ENCODE peak calls at places on chromosomes 13 and 19, in six cellular contexts. Z is endothelial cell of umbilical vein, N is K562, P is NB4, L is HepG2, H is GM12878. S is an unnamed sample.

GRCh38 chr13:23500858-23501257 is 67.4 kb upstream of the SACS start:
- DNase-seq in N (no peak), L (no peak), P (no peak), H (no peak), Z (no peak), S (peak; percentile 21)

GRCh38 chr19:55540619-55541018 is 3.7 kb upstream of the SBK2 start:
- DNase-seq in P (no peak), L (no peak), Z (no peak), N (no peak), H (no peak), S (no peak)

GRCh38 chr13:80840313-80840976 is 499.5 kb upstream of the SPRY2 start:
- DNase-seq in H (no peak), P (no peak), N (no peak), L (no peak), Z (peak; percentile 59), S (no peak)

GRCh38 chr13:49657241-49657641 is 28.9 kb downstream of the ARL11 start:
- DNase-seq in Z (no peak), L (no peak), N (no peak), H (no peak), P (no peak), S (no peak)

GRCh38 chr19:54388001-54388802 is 23.5 kb upstream of the LAIR1 start:
- DNase-seq in Z (peak; percentile 26), L (no peak), H (no peak), N (no peak), P (peak; percentile 92), S (no peak)

GRCh38 chr19:46451352-46451751 is 20.0 kb downstream of the PNMA8A start:
- DNase-seq in N (no peak), H (no peak), P (no peak), L (no peak), Z (no peak), S (no peak)

GRCh38 chr13:41627425-41627824 is 170.1 kb downstream of the RGCC start:
- DNase-seq in H (no peak), P (no peak), N (no peak), Z (no peak), L (no peak), S (no peak)

GRCh38 chr13:45280751-45281634 is 60.0 kb downstream of the TPT1 start:
- DNase-seq in L (peak; percentile 47), H (no peak), Z (peak; percentile 79), N (peak; percentile 20), P (peak; percentile 68), S (peak; percentile 67)

GRCh38 chr19:4730740-4731171 is 7.1 kb upstream of the DPP9 start:
- DNase-seq in H (no peak), N (peak; percentile 70), L (no peak), Z (peak; percentile 19), P (peak; percentile 36), S (peak; percentile 31)

GRCh38 chr13:80873589-80873988 is 532.7 kb upstream of the SPRY2 start:
- DNase-seq in P (peak; percentile 66), Z (no peak), N (no peak), L (no peak), H (peak; percentile 33), S (no peak)

GRCh38 chr13:112431734-112432133 is 55.6 kb downstream of the SPACA7 start:
- DNase-seq in L (no peak), H (no peak), N (no peak), Z (no peak), P (no peak), S (no peak)

GRCh38 chr13:39317284-39317683 is 279.0 kb downstream of the NHLRC3 start:
- DNase-seq in L (no peak), P (no peak), N (no peak), H (no peak), Z (peak; percentile 18), S (no peak)

GRCh38 chr13:40789275-40790231 is at the start of gene SLC25A15:
- DNase-seq in P (peak; percentile 91), H (no peak), L (peak; percentile 67), Z (peak; percentile 82), N (peak; percentile 78), S (peak; percentile 58)

GRCh38 chr13:51632643-51633357 is 48.5 kb downstream of the WDFY2 start:
- DNase-seq in Z (no peak), P (peak; percentile 9), N (no peak), H (no peak), L (peak; percentile 77), S (no peak)

GRCh38 chr19:18433735-18434398 is 4.1 kb downstream of the ISYNA1 start:
- DNase-seq in N (peak; percentile 65), L (no peak), Z (no peak), P (no peak), H (no peak), S (no peak)

GRCh38 chr19:29191005-29191404 is 21.9 kb downstream of the UQCRFS1 start:
- DNase-seq in Z (no peak), L (no peak), P (no peak), N (no peak), H (no peak), S (no peak)

GRCh38 chr13:60018536-60018935 is 145.2 kb downstream of the DIAPH3 start:
- DNase-seq in N (no peak), L (no peak), P (no peak), Z (no peak), H (no peak), S (no peak)

GRCh38 chr13:35916186-35916585 is 215.0 kb downstream of the DCLK1 start:
- DNase-seq in N (no peak), H (no peak), P (no peak), L (no peak), Z (no peak), S (no peak)

GRCh38 chr13:41013834-41014233 is 5.3 kb downstream of the ELF1 start:
- DNase-seq in H (no peak), P (no peak), Z (no peak), N (no peak), L (no peak), S (no peak)

GRCh38 chr19:4722671-4723464 is 774 bp downstream of the DPP9 start:
- DNase-seq in P (peak; percentile 59), L (no peak), Z (peak; percentile 30), H (no peak), N (no peak), S (no peak)

GRCh38 chr19:52992109-52993004 is 21.4 kb upstream of the ERVV-1 start:
- DNase-seq in L (no peak), Z (peak; percentile 41), H (no peak), N (peak; percentile 23), P (no peak), S (no peak)

GRCh38 chr19:17163652-17164051 is 51.5 kb upstream of the USE1 start:
- DNase-seq in P (no peak), L (no peak), Z (no peak), N (no peak), H (no peak), S (no peak)

GRCh38 chr13:112908342-112908741 is 60.7 kb upstream of the MCF2L start:
- DNase-seq in P (no peak), L (no peak), Z (no peak), N (no peak), H (no peak), S (no peak)

GRCh38 chr13:43665388-43665787 is 121.4 kb downstream of the ENOX1 start:
- DNase-seq in N (no peak), H (no peak), L (no peak), Z (no peak), P (no peak), S (no peak)

GRCh38 chr13:111893071-111893606 is 173.8 kb upstream of the SOX1 start:
- DNase-seq in Z (no peak), N (no peak), H (no peak), L (no peak), P (no peak), S (no peak)

GRCh38 chr19:56566904-56567273 is 379 bp upstream of the ZNF470 start:
- DNase-seq in L (no peak), P (peak; percentile 20), Z (no peak), N (no peak), H (no peak), S (peak; percentile 33)

GRCh38 chr13:34941835-34942731 is at the start of gene NBEA:
- DNase-seq in Z (peak; percentile 80), P (peak; percentile 7), L (peak; percentile 19), H (peak; percentile 16), N (peak; percentile 56), S (peak; percentile 39)

GRCh38 chr19:9362905-9363304 is at the start of gene ZNF177:
- DNase-seq in Z (no peak), P (peak; percentile 75), H (no peak), L (no peak), N (peak; percentile 28), S (no peak)

DNA sequence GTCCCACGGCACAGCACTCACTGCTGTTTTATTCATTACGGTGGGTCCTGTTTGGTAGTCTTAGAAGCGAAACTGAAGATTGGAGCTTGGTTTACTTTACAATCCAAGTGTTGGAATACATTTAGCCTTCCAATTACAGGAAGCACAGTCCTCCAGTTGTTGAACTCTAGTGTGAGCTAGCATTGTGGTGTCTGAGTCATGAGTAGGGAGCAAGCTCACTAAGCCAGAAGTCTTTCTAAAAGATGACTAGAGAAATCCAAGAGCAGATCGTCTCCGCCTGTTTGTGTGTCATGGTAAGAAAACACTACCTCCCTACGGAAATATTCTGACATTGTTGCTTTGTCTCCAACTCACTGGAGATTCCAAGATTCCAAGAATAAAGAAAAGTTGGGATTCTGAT is 10.1 kb upstream of the SHISA2 start:
- DNase-seq in P (peak; percentile 34), Z (peak; percentile 14), N (no peak), H (no peak), L (no peak), S (no peak)
- TF ChIP-seq MYC in P (no peak), Z (no peak), N (no peak), H (no peak), L (no peak), S (no peak)

DNA sequence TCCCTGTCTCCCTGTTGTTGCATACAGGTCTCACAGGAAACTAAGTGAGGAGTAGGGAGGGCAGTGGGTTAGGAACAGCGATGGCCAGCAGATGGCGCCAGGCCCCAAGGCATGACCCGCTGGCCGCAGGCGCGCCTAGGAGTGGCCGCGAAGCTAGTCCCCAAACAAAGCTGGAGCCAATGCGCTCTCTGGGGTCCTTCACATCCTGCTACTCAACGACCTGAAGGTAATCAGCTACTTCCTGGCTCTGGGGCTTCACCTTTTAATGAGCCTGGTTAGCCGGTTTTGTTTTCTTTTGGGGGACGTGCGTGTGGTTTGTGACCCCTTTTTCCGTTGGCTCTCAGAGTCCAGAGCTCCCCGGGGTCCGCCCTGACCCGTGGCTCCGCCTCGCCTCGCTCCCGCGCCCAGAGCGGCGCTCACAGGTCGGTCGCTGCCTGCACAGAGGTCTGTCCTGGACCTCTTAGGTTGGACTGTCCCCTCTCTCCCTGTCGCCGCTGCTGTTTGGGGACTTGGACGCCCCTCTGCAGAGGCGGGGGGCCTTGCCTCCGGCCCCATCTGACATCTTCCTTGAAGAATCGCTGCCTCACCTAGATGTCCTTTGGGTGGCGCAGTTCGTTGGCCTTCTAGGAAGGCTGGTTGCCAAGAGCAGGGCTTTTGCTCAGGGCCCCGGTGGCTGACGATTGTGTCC is 62.2 kb upstream of the GTF3A start:
- DNase-seq in H (no peak), Z (peak; percentile 70), L (peak; percentile 68), P (peak; percentile 89), N (peak; percentile 82), S (peak; percentile 81)
- TF ChIP-seq MYC in H (no peak), Z (no peak), L (no peak), P (peak; percentile 19), N (peak; percentile 24), S (no peak)

GRCh38 chr19:16061943-16062342 is 14.4 kb upstream of the TPM4 start:
- DNase-seq in P (no peak), L (no peak), H (no peak), Z (no peak), N (no peak), S (no peak)
- TF ChIP-seq MYC in P (no peak), L (no peak), H (no peak), Z (no peak), N (no peak), S (no peak)

GRCh38 chr13:32031025-32031814 is at the start of gene FRY:
- DNase-seq in L (peak; percentile 74), Z (peak; percentile 55), H (no peak), P (peak; percentile 90), N (peak; percentile 4), S (peak; percentile 32)
- TF ChIP-seq MYC in L (peak; percentile 58), Z (no peak), H (no peak), P (peak; percentile 53), N (no peak), S (no peak)

S was measured in A549.